ENCODE peak calls at places on chromosomes 2 and 18, in ten cellular contexts. F, N, Y, B, T, C, G, X, S and J are unnamed samples.

GRCh38 chr18:34543356-34543755 is 166.7 kb upstream of the DTNA start:
- DNase-seq in N (no peak), B (no peak), F (no peak), Y (no peak), S (no peak), T (no peak), G (no peak), C (no peak), X (no peak), J (no peak)

GRCh38 chr2:95526360-95527341 is 42.1 kb upstream of the TRIM43B start:
- DNase-seq in Y (peak; percentile 67), F (peak; percentile 73), G (peak; percentile 76), T (peak; percentile 15), X (peak; percentile 68), N (peak; percentile 78), S (peak; percentile 33), C (peak; percentile 8), B (peak; percentile 54), J (peak; percentile 56)

GRCh38 chr2:109457811-109458210 is 156.0 kb downstream of the SEPTIN10 start:
- DNase-seq in B (no peak), N (no peak), C (no peak), S (peak; percentile 56), F (no peak), Y (no peak), X (no peak), T (no peak), G (peak; percentile 87), J (no peak)

GRCh38 chr18:55585586-55586521 is 2.1 kb downstream of the TCF4 start:
- DNase-seq in C (no peak), S (peak; percentile 13), X (no peak), N (peak; percentile 51), G (no peak), B (no peak), T (no peak), Y (peak; percentile 35), F (no peak), J (no peak)

GRCh38 chr18:74861154-74861553 is 263.5 kb downstream of the ZNF407 start:
- DNase-seq in Y (peak; percentile 78), S (no peak), X (no peak), G (no peak), N (no peak), B (no peak), T (no peak), F (no peak), C (no peak), J (no peak)

GRCh38 chr2:181457741-181458425 is 697 bp downstream of the ITGA4 start:
- DNase-seq in X (peak; percentile 45), F (no peak), G (peak; percentile 68), C (peak; percentile 41), B (peak; percentile 16), N (peak; percentile 74), Y (peak; percentile 35), S (peak; percentile 27), T (peak; percentile 43), J (peak; percentile 42)

GRCh38 chr18:24428709-24429108 is 2.2 kb downstream of the IMPACT start:
- DNase-seq in Y (no peak), X (no peak), B (no peak), N (no peak), T (no peak), S (no peak), C (no peak), G (no peak), F (no peak), J (no peak)

GRCh38 chr2:47503481-47504070 is 100.6 kb downstream of the MSH2 start:
- DNase-seq in N (no peak), S (no peak), Y (no peak), F (no peak), B (no peak), G (no peak), X (no peak), C (no peak), T (no peak), J (no peak)